ENCODE peak calls at places on chromosomes 16 and 17, in ten cellular contexts. N, A, T, P, G, E, R, C, F and Z are unnamed samples. For H3K9me3 and H3K4me1, the result is how much of the 10 kb centered on the place peaks cover.

GRCh38 chr16:9371713-9372448 is 280.4 kb downstream of the HAPSTR1 start:
- DNase-seq in N (no peak), A (no peak), T (no peak), P (no peak), G (no peak), E (no peak), R (no peak), C (no peak), F (no peak), Z (no peak)

GRCh38 chr16:65287307-65287706 is 165.4 kb upstream of the CDH11 start:
- DNase-seq in N (no peak), A (no peak), T (no peak), P (no peak), G (no peak), E (no peak), R (no peak), C (no peak), F (no peak), Z (no peak)

GRCh38 chr17:73411330-73411747 is 99.5 kb upstream of the CDC42EP4 start:
- DNase-seq in N (no peak), A (no peak), T (no peak), P (no peak), G (no peak), E (no peak), R (no peak), C (no peak), F (no peak), Z (no peak)

GRCh38 chr17:66957951-66958579 is 6.4 kb upstream of the CACNG4 start:
- DNase-seq in N (peak), A (no peak), T (no peak), P (no peak), G (no peak), E (peak), R (no peak), C (no peak), F (no peak), Z (no peak)

GRCh38 chr17:33653389-33653788 is 360.3 kb upstream of the ASIC2 start:
- DNase-seq in N (no peak), A (no peak), T (no peak), P (no peak), G (no peak), E (no peak), R (no peak), C (no peak), F (no peak), Z (no peak)

GRCh38 chr16:80583466-80583865 is 42.7 kb downstream of the DYNLRB2 start:
- DNase-seq in N (no peak), A (peak), T (no peak), P (no peak), G (peak), E (no peak), R (no peak), C (no peak), F (no peak), Z (peak)

GRCh38 chr17:45451131-45451530 is 18.5 kb upstream of the ARHGAP27 start:
- DNase-seq in N (no peak), A (no peak), T (no peak), P (no peak), G (no peak), E (peak), R (peak), C (no peak), F (no peak), Z (no peak)

GRCh38 chr16:67843343-67843765 is 1.2 kb downstream of the THAP11 start:
- DNase-seq in N (no peak), A (no peak), T (no peak), P (no peak), G (peak), E (no peak), R (no peak), C (no peak), F (no peak), Z (no peak)

GRCh38 chr17:40122944-40123810 is 1.4 kb downstream of the MSL1 start:
- DNase-seq in N (peak), A (no peak), T (peak), P (no peak), G (peak), E (peak), R (peak), C (no peak), F (peak), Z (no peak)

GRCh38 chr17:33144837-33145236 is 148.3 kb downstream of the ASIC2 start:
- DNase-seq in N (no peak), A (no peak), T (no peak), P (no peak), G (no peak), E (no peak), R (no peak), C (no peak), F (no peak), Z (no peak)

GRCh38 chr16:65113441-65113840 is 8.4 kb downstream of the CDH11 start:
- DNase-seq in N (no peak), A (no peak), T (no peak), P (no peak), G (no peak), E (no peak), R (no peak), C (no peak), F (no peak), Z (no peak)

GRCh38 chr16:12345349-12345748 is 368.8 kb downstream of the SNX29 start:
- DNase-seq in N (no peak), A (no peak), T (no peak), P (no peak), G (no peak), E (no peak), R (no peak), C (no peak), F (no peak), Z (no peak)

GRCh38 chr16:85611455-85612190 is 1.5 kb upstream of the GSE1 start:
- DNase-seq in N (peak), A (peak), T (peak), P (no peak), G (peak), E (peak), R (peak), C (no peak), F (peak), Z (peak)

GRCh38 chr17:77329741-77330531 is 189.2 kb downstream of the SEC14L1 start:
- DNase-seq in N (no peak), A (no peak), T (no peak), P (no peak), G (no peak), E (no peak), R (no peak), C (no peak), F (no peak), Z (no peak)

GRCh38 chr16:27217256-27217655 is 13.9 kb downstream of the KDM8 start:
- DNase-seq in N (no peak), A (no peak), T (no peak), P (no peak), G (peak), E (peak), R (no peak), C (no peak), F (no peak), Z (no peak)

GRCh38 chr17:15273141-15273793 is 8.1 kb upstream of the PMP22 start:
- DNase-seq in N (no peak), A (no peak), T (no peak), P (no peak), G (peak), E (no peak), R (no peak), C (no peak), F (no peak), Z (no peak)
- H3K27ac ChIP-seq in N (no peak), A (peak), T (no peak), P (peak), G (peak), E (no peak), R (no peak), C (peak), F (peak), Z (no peak)

GRCh38 chr16:31767267-31767666 is 106.3 kb upstream of the ZNF267 start:
- DNase-seq in N (no peak), A (no peak), T (no peak), P (no peak), G (no peak), E (no peak), R (no peak), C (no peak), F (no peak), Z (no peak)
- H3K9me3 ChIP-seq in N (under half), A (half or more), T (under half), P (half or more), G (under half), E (under half), R (under half), C (half or more), F (under half), Z (under half)

GRCh38 chr16:66538910-66539309 is 11.0 kb downstream of the TK2 start:
- DNase-seq in N (no peak), A (no peak), T (no peak), P (no peak), G (no peak), E (no peak), R (no peak), C (no peak), F (no peak), Z (no peak)
- H3K4me1 ChIP-seq in N (under half), A (under half), T (under half), P (under half), G (under half), E (under half), R (under half), C (under half), F (under half), Z (under half)

GRCh38 chr17:2230877-2231276 is 72.7 kb downstream of the SMG6 start:
- DNase-seq in N (no peak), A (no peak), T (no peak), P (no peak), G (no peak), E (no peak), R (no peak), C (no peak), F (no peak), Z (peak)

GRCh38 chr17:2235792-2236365 is 67.7 kb downstream of the SMG6 start:
- DNase-seq in N (no peak), A (peak), T (no peak), P (no peak), G (peak), E (no peak), R (peak), C (no peak), F (no peak), Z (no peak)

GRCh38 chr17:2227025-2227699 is 76.4 kb downstream of the SMG6 start:
- DNase-seq in N (no peak), A (no peak), T (no peak), P (no peak), G (no peak), E (peak), R (no peak), C (no peak), F (no peak), Z (no peak)

GRCh38 chr17:2233441-2233947 is 70.1 kb downstream of the SMG6 start:
- DNase-seq in N (no peak), A (no peak), T (peak), P (no peak), G (peak), E (no peak), R (no peak), C (no peak), F (no peak), Z (no peak)

DNA sequence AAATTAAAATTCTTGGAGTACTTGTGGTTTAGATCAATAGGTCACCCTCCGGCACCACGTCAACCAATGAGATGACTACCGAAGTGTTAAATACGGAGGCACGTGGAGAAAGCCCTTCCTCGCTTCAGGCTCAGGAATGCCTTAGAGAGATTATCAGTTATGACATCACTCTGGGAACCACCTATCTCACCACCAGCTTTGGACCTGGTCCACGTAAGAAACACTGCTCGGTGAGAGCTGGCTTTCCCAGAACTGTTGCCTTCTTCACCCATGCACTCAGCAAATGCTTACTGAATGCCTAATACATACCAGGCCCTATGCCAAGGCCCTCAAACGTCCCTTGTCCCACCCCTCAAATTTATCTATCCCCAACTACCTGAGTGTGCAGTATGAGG is 71.3 kb downstream of the SMG6 start:
- DNase-seq in N (no peak), A (no peak), T (no peak), P (no peak), G (peak), E (no peak), R (no peak), C (no peak), F (peak), Z (peak)
- H3K27ac ChIP-seq in N (peak), A (peak), T (peak), P (peak), G (peak), E (peak), R (no peak), C (peak), F (peak), Z (no peak)

DNA sequence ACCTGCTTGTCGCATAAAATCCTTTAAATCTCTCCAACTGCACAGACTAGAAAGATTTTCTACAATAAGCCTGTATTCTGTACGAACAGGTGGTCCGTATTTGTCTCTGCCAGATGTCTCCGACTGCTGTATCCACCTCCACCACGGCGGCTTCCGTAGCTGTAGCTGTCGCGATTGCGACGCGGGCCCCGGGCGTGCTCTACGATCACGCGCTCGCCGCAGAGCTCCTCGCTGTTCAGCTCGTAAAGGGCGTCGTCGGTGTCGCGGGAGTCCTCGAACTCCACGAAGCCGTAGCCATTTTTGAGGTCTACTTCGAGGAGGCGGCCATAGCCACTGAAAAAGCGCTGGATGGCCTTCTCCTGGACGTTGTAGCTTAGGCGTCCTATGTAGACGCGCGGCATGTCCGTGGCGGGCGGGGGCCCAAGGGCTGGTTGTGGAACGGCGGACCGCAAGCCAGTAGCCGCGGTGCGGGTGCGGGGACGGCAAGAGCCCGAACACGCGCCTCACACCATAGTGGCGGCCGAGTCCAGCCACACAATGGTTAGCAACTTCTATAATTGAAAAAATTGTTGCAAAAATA is 36.1 kb downstream of the ZNF624 start:
- DNase-seq in N (no peak), A (no peak), T (no peak), P (no peak), G (no peak), E (no peak), R (no peak), C (no peak), F (no peak), Z (no peak)
- H3K9me3 ChIP-seq in N (under half), A (half or more), T (half or more), P (under half), G (under half), E (under half), R (under half), C (under half), F (under half), Z (under half)